ENCODE peak calls at places on chromosomes 6 and 20, in seven cellular contexts. S is dermis microvascular lymphatic vessel endothelial cell, U is GM12865, Y is HEK293T, B is AG04450, K is H9, J is NCI-H1105. E is an unnamed sample.

GRCh38 chr6:34234667-34235604 is 1.7 kb upstream of the HMGA1 start:
- DNase-seq in S (no peak), U (peak; percentile 47), Y (no peak), B (no peak), K (peak; percentile 96), J (no peak), E (peak; percentile 44)

GRCh38 chr6:31663087-31663960 is 1.5 kb downstream of the GPANK1 start:
- DNase-seq in S (no peak), U (no peak), Y (no peak), B (no peak), K (no peak), J (no peak), E (no peak)

GRCh38 chr6:52543729-52544324 is 33.0 kb downstream of the TRAM2 start:
- DNase-seq in S (no peak), U (no peak), Y (no peak), B (no peak), K (no peak), J (no peak), E (no peak)

GRCh38 chr20:10861619-10862018 is 187.8 kb upstream of the JAG1 start:
- DNase-seq in S (no peak), U (no peak), Y (no peak), B (no peak), K (no peak), J (peak; percentile 53), E (no peak)

GRCh38 chr6:74690365-74690764 is 515.5 kb downstream of the COL12A1 start:
- DNase-seq in S (no peak), U (no peak), Y (no peak), B (no peak), K (no peak), J (no peak), E (no peak)

GRCh38 chr20:35091808-35092523 is 641 bp downstream of the TRPC4AP start:
- DNase-seq in S (peak; percentile 69), U (peak; percentile 14), Y (peak; percentile 51), B (no peak), K (no peak), J (no peak), E (no peak)

GRCh38 chr6:71228461-71229041 is 60.1 kb upstream of the OGFRL1 start:
- DNase-seq in S (no peak), U (no peak), Y (no peak), B (peak; percentile 18), K (no peak), J (no peak), E (no peak)

GRCh38 chr6:147510949-147511590 is 2.6 kb downstream of the SAMD5 start:
- DNase-seq in S (no peak), U (no peak), Y (no peak), B (no peak), K (no peak), J (no peak), E (no peak)

GRCh38 chr20:47950103-47950502 is 164.8 kb upstream of the SULF2 start:
- DNase-seq in S (no peak), U (no peak), Y (peak; percentile 45), B (no peak), K (no peak), J (peak; percentile 75), E (no peak)

GRCh38 chr6:116287668-116288282 is 8.0 kb upstream of the TSPYL1 start:
- DNase-seq in S (no peak), U (peak; percentile 53), Y (peak; percentile 42), B (no peak), K (no peak), J (peak; percentile 35), E (no peak)

GRCh38 chr20:50412069-50412468 is 98.1 kb upstream of the PTPN1 start:
- DNase-seq in S (no peak), U (no peak), Y (no peak), B (no peak), K (no peak), J (no peak), E (no peak)

GRCh38 chr6:36820700-36821580 is 18.3 kb downstream of the CPNE5 start:
- DNase-seq in S (no peak), U (no peak), Y (no peak), B (peak; percentile 21), K (no peak), J (no peak), E (no peak)

GRCh38 chr6:150741633-150742200 is 123.8 kb upstream of the MTHFD1L start:
- DNase-seq in S (peak; percentile 28), U (peak; percentile 51), Y (peak; percentile 39), B (no peak), K (no peak), J (no peak), E (peak; percentile 59)

GRCh38 chr20:23510000-23510590 is 19.2 kb downstream of the CST8 start:
- DNase-seq in S (no peak), U (no peak), Y (no peak), B (no peak), K (no peak), J (no peak), E (no peak)

GRCh38 chr20:59751075-59751711 is 146.9 kb downstream of the PHACTR3 start:
- DNase-seq in S (no peak), U (peak; percentile 86), Y (peak; percentile 85), B (no peak), K (peak; percentile 86), J (peak; percentile 41), E (no peak)

GRCh38 chr6:152879681-152880080 is 103.2 kb downstream of the FBXO5 start:
- DNase-seq in S (no peak), U (no peak), Y (no peak), B (no peak), K (no peak), J (no peak), E (no peak)

GRCh38 chr6:167005350-167006159 is 6.4 kb downstream of the CEP43 start:
- DNase-seq in S (no peak), U (no peak), Y (no peak), B (no peak), K (no peak), J (peak; percentile 37), E (no peak)

GRCh38 chr6:39553811-39554802 is 171.1 kb downstream of the KIF6 start:
- DNase-seq in S (no peak), U (no peak), Y (no peak), B (no peak), K (no peak), J (no peak), E (no peak)

GRCh38 chr6:195861-196360 is 96.4 kb upstream of the DUSP22 start:
- DNase-seq in S (no peak), U (no peak), Y (no peak), B (no peak), K (no peak), J (no peak), E (no peak)

GRCh38 chr6:41645007-41645618 is 6.8 kb downstream of the MDFI start:
- DNase-seq in S (no peak), U (no peak), Y (no peak), B (no peak), K (no peak), J (no peak), E (no peak)

GRCh38 chr6:131825946-131826345 is 18.1 kb downstream of the ENPP1 start:
- DNase-seq in S (no peak), U (no peak), Y (no peak), B (no peak), K (no peak), J (no peak), E (no peak)